ENCODE peak calls at places on chromosomes 6 and 20, in five cellular contexts. One of them, this sample, is unnamed.
A peak's percentile ranks its signal among the peaks of the same experiment; 100 is the strongest.

GRCh38 chr20:25856256-25856884 is 159.7 kb upstream of the ZNF337 start:
- DNase-seq in astrocyte of the cerebellum: no peak
- DNase-seq in activated effector memory CD4-positive, alpha-beta T cell treated with Interleukin-2 at 50 U/mL for 16 hours: no peak
- DNase-seq in Jurkat, Clone E6-1: no peak
- DNase-seq in stimulated activated naive B cell treated with anti-CD40 and anti-IgM and Interleukin-4, amounts not matched to agents 10 μg/mL and 1 μg/mL and 100 μg/mL, for 72 hours: no peak
- DNase-seq in this sample: no peak

GRCh38 chr20:63176448-63177133 is 39.3 kb downstream of the YTHDF1 start:
- DNase-seq in astrocyte of the cerebellum: no peak
- DNase-seq in Jurkat, Clone E6-1: no peak
- DNase-seq in activated effector memory CD4-positive, alpha-beta T cell treated with Interleukin-2 at 50 U/mL for 16 hours: no peak
- DNase-seq in stimulated activated naive B cell treated with anti-CD40 and anti-IgM and Interleukin-4, amounts not matched to agents 10 μg/mL and 1 μg/mL and 100 μg/mL, for 72 hours: no peak
- DNase-seq in this sample: no peak

GRCh38 chr20:45183084-45183483 is 8.4 kb downstream of the PI3 start:
- DNase-seq in stimulated activated naive B cell treated with anti-CD40 and anti-IgM and Interleukin-4, amounts not matched to agents 10 μg/mL and 1 μg/mL and 100 μg/mL, for 72 hours: no peak
- DNase-seq in activated effector memory CD4-positive, alpha-beta T cell treated with Interleukin-2 at 50 U/mL for 16 hours: no peak
- DNase-seq in Jurkat, Clone E6-1: no peak
- DNase-seq in astrocyte of the cerebellum: no peak
- DNase-seq in this sample: no peak

GRCh38 chr6:52217761-52218160 is 26.5 kb downstream of the IL17F start:
- DNase-seq in stimulated activated naive B cell treated with anti-CD40 and anti-IgM and Interleukin-4, amounts not matched to agents 10 μg/mL and 1 μg/mL and 100 μg/mL, for 72 hours: no peak
- DNase-seq in astrocyte of the cerebellum: no peak
- DNase-seq in Jurkat, Clone E6-1: no peak
- DNase-seq in activated effector memory CD4-positive, alpha-beta T cell treated with Interleukin-2 at 50 U/mL for 16 hours: no peak
- DNase-seq in this sample: no peak

GRCh38 chr20:19978511-19979210 is 38.5 kb upstream of the NAA20 start:
- DNase-seq in Jurkat, Clone E6-1: no peak
- DNase-seq in activated effector memory CD4-positive, alpha-beta T cell treated with Interleukin-2 at 50 U/mL for 16 hours: no peak
- DNase-seq in stimulated activated naive B cell treated with anti-CD40 and anti-IgM and Interleukin-4, amounts not matched to agents 10 μg/mL and 1 μg/mL and 100 μg/mL, for 72 hours: no peak
- DNase-seq in astrocyte of the cerebellum: no peak
- DNase-seq in this sample: no peak

GRCh38 chr6:134722996-134723871 is 226.7 kb downstream of the ALDH8A1 start:
- DNase-seq in Jurkat, Clone E6-1: no peak
- DNase-seq in stimulated activated naive B cell treated with anti-CD40 and anti-IgM and Interleukin-4, amounts not matched to agents 10 μg/mL and 1 μg/mL and 100 μg/mL, for 72 hours: no peak
- DNase-seq in activated effector memory CD4-positive, alpha-beta T cell treated with Interleukin-2 at 50 U/mL for 16 hours: no peak
- DNase-seq in astrocyte of the cerebellum: no peak
- DNase-seq in this sample: no peak

GRCh38 chr6:113875470-113875869 is 18.3 kb downstream of the MARCKS start:
- DNase-seq in stimulated activated naive B cell treated with anti-CD40 and anti-IgM and Interleukin-4, amounts not matched to agents 10 μg/mL and 1 μg/mL and 100 μg/mL, for 72 hours: no peak
- DNase-seq in astrocyte of the cerebellum: no peak
- DNase-seq in Jurkat, Clone E6-1: no peak
- DNase-seq in activated effector memory CD4-positive, alpha-beta T cell treated with Interleukin-2 at 50 U/mL for 16 hours: no peak
- DNase-seq in this sample: no peak

GRCh38 chr6:90401933-90402830 is 105.5 kb upstream of the BACH2 start:
- DNase-seq in Jurkat, Clone E6-1: peak; percentile 40
- DNase-seq in activated effector memory CD4-positive, alpha-beta T cell treated with Interleukin-2 at 50 U/mL for 16 hours: peak; percentile 31
- DNase-seq in stimulated activated naive B cell treated with anti-CD40 and anti-IgM and Interleukin-4, amounts not matched to agents 10 μg/mL and 1 μg/mL and 100 μg/mL, for 72 hours: no peak
- DNase-seq in astrocyte of the cerebellum: no peak
- DNase-seq in this sample: no peak

GRCh38 chr6:80457044-80457933 is 350.8 kb downstream of the BCKDHB start:
- DNase-seq in Jurkat, Clone E6-1: no peak
- DNase-seq in activated effector memory CD4-positive, alpha-beta T cell treated with Interleukin-2 at 50 U/mL for 16 hours: no peak
- DNase-seq in astrocyte of the cerebellum: peak; percentile 98
- DNase-seq in stimulated activated naive B cell treated with anti-CD40 and anti-IgM and Interleukin-4, amounts not matched to agents 10 μg/mL and 1 μg/mL and 100 μg/mL, for 72 hours: no peak
- DNase-seq in this sample: peak; percentile 59

GRCh38 chr20:17806739-17807441 is 107.1 kb downstream of the BANF2 start:
- DNase-seq in stimulated activated naive B cell treated with anti-CD40 and anti-IgM and Interleukin-4, amounts not matched to agents 10 μg/mL and 1 μg/mL and 100 μg/mL, for 72 hours: no peak
- DNase-seq in activated effector memory CD4-positive, alpha-beta T cell treated with Interleukin-2 at 50 U/mL for 16 hours: no peak
- DNase-seq in Jurkat, Clone E6-1: no peak
- DNase-seq in astrocyte of the cerebellum: peak; percentile 54
- DNase-seq in this sample: no peak

GRCh38 chr6:138336221-138336620 is 41.5 kb upstream of the SMIM28 start:
- DNase-seq in activated effector memory CD4-positive, alpha-beta T cell treated with Interleukin-2 at 50 U/mL for 16 hours: no peak
- DNase-seq in stimulated activated naive B cell treated with anti-CD40 and anti-IgM and Interleukin-4, amounts not matched to agents 10 μg/mL and 1 μg/mL and 100 μg/mL, for 72 hours: no peak
- DNase-seq in astrocyte of the cerebellum: no peak
- DNase-seq in Jurkat, Clone E6-1: no peak
- DNase-seq in this sample: no peak

GRCh38 chr6:137365648-137366047 is 128.5 kb downstream of the OLIG3 start:
- DNase-seq in activated effector memory CD4-positive, alpha-beta T cell treated with Interleukin-2 at 50 U/mL for 16 hours: no peak
- DNase-seq in astrocyte of the cerebellum: no peak
- DNase-seq in stimulated activated naive B cell treated with anti-CD40 and anti-IgM and Interleukin-4, amounts not matched to agents 10 μg/mL and 1 μg/mL and 100 μg/mL, for 72 hours: no peak
- DNase-seq in Jurkat, Clone E6-1: no peak
- DNase-seq in this sample: no peak

GRCh38 chr20:64099880-64100565 is 7.3 kb downstream of the NPBWR2 start:
- DNase-seq in stimulated activated naive B cell treated with anti-CD40 and anti-IgM and Interleukin-4, amounts not matched to agents 10 μg/mL and 1 μg/mL and 100 μg/mL, for 72 hours: peak; percentile 72
- DNase-seq in activated effector memory CD4-positive, alpha-beta T cell treated with Interleukin-2 at 50 U/mL for 16 hours: no peak
- DNase-seq in Jurkat, Clone E6-1: no peak
- DNase-seq in astrocyte of the cerebellum: no peak
- DNase-seq in this sample: no peak

GRCh38 chr6:49634080-49634810 is 2.4 kb downstream of the RHAG start:
- DNase-seq in stimulated activated naive B cell treated with anti-CD40 and anti-IgM and Interleukin-4, amounts not matched to agents 10 μg/mL and 1 μg/mL and 100 μg/mL, for 72 hours: no peak
- DNase-seq in astrocyte of the cerebellum: no peak
- DNase-seq in activated effector memory CD4-positive, alpha-beta T cell treated with Interleukin-2 at 50 U/mL for 16 hours: no peak
- DNase-seq in Jurkat, Clone E6-1: no peak
- DNase-seq in this sample: no peak

GRCh38 chr6:95091823-95092436 is 485.4 kb upstream of the MANEA start:
- DNase-seq in activated effector memory CD4-positive, alpha-beta T cell treated with Interleukin-2 at 50 U/mL for 16 hours: no peak
- DNase-seq in astrocyte of the cerebellum: peak; percentile 66
- DNase-seq in stimulated activated naive B cell treated with anti-CD40 and anti-IgM and Interleukin-4, amounts not matched to agents 10 μg/mL and 1 μg/mL and 100 μg/mL, for 72 hours: no peak
- DNase-seq in Jurkat, Clone E6-1: peak; percentile 46
- DNase-seq in this sample: no peak

GRCh38 chr6:143514996-143515760 is 3.7 kb upstream of the FUCA2 start:
- DNase-seq in astrocyte of the cerebellum: no peak
- DNase-seq in activated effector memory CD4-positive, alpha-beta T cell treated with Interleukin-2 at 50 U/mL for 16 hours: no peak
- DNase-seq in stimulated activated naive B cell treated with anti-CD40 and anti-IgM and Interleukin-4, amounts not matched to agents 10 μg/mL and 1 μg/mL and 100 μg/mL, for 72 hours: no peak
- DNase-seq in Jurkat, Clone E6-1: no peak
- DNase-seq in this sample: no peak

GRCh38 chr20:47256665-47257236 is 99.7 kb downstream of the ZMYND8 start:
- DNase-seq in astrocyte of the cerebellum: no peak
- DNase-seq in activated effector memory CD4-positive, alpha-beta T cell treated with Interleukin-2 at 50 U/mL for 16 hours: no peak
- DNase-seq in stimulated activated naive B cell treated with anti-CD40 and anti-IgM and Interleukin-4, amounts not matched to agents 10 μg/mL and 1 μg/mL and 100 μg/mL, for 72 hours: no peak
- DNase-seq in Jurkat, Clone E6-1: no peak
- DNase-seq in this sample: no peak

GRCh38 chr20:36728986-36729385 is 16.9 kb downstream of the NDRG3 start:
- DNase-seq in stimulated activated naive B cell treated with anti-CD40 and anti-IgM and Interleukin-4, amounts not matched to agents 10 μg/mL and 1 μg/mL and 100 μg/mL, for 72 hours: no peak
- DNase-seq in astrocyte of the cerebellum: no peak
- DNase-seq in activated effector memory CD4-positive, alpha-beta T cell treated with Interleukin-2 at 50 U/mL for 16 hours: no peak
- DNase-seq in Jurkat, Clone E6-1: peak; percentile 24
- DNase-seq in this sample: no peak

GRCh38 chr20:50379049-50379990 is 130.9 kb upstream of the PTPN1 start:
- DNase-seq in astrocyte of the cerebellum: peak; percentile 16
- DNase-seq in stimulated activated naive B cell treated with anti-CD40 and anti-IgM and Interleukin-4, amounts not matched to agents 10 μg/mL and 1 μg/mL and 100 μg/mL, for 72 hours: no peak
- DNase-seq in Jurkat, Clone E6-1: no peak
- DNase-seq in activated effector memory CD4-positive, alpha-beta T cell treated with Interleukin-2 at 50 U/mL for 16 hours: no peak
- DNase-seq in this sample: peak; percentile 80

GRCh38 chr6:140480852-140481251 is 1106.4 kb upstream of the CITED2 start:
- DNase-seq in activated effector memory CD4-positive, alpha-beta T cell treated with Interleukin-2 at 50 U/mL for 16 hours: no peak
- DNase-seq in Jurkat, Clone E6-1: no peak
- DNase-seq in stimulated activated naive B cell treated with anti-CD40 and anti-IgM and Interleukin-4, amounts not matched to agents 10 μg/mL and 1 μg/mL and 100 μg/mL, for 72 hours: no peak
- DNase-seq in astrocyte of the cerebellum: no peak
- DNase-seq in this sample: no peak

GRCh38 chr6:151025076-151025475 is 159.6 kb downstream of the MTHFD1L start:
- DNase-seq in astrocyte of the cerebellum: no peak
- DNase-seq in activated effector memory CD4-positive, alpha-beta T cell treated with Interleukin-2 at 50 U/mL for 16 hours: no peak
- DNase-seq in Jurkat, Clone E6-1: no peak
- DNase-seq in stimulated activated naive B cell treated with anti-CD40 and anti-IgM and Interleukin-4, amounts not matched to agents 10 μg/mL and 1 μg/mL and 100 μg/mL, for 72 hours: no peak
- DNase-seq in this sample: no peak

GRCh38 chr20:46872315-46873211 is 22.1 kb upstream of the EYA2 start:
- DNase-seq in activated effector memory CD4-positive, alpha-beta T cell treated with Interleukin-2 at 50 U/mL for 16 hours: no peak
- DNase-seq in astrocyte of the cerebellum: no peak
- DNase-seq in stimulated activated naive B cell treated with anti-CD40 and anti-IgM and Interleukin-4, amounts not matched to agents 10 μg/mL and 1 μg/mL and 100 μg/mL, for 72 hours: no peak
- DNase-seq in Jurkat, Clone E6-1: peak; percentile 2
- DNase-seq in this sample: no peak

GRCh38 chr6:16205377-16206144 is 32.8 kb upstream of the GMPR start:
- DNase-seq in astrocyte of the cerebellum: peak; percentile 99
- DNase-seq in Jurkat, Clone E6-1: no peak
- DNase-seq in stimulated activated naive B cell treated with anti-CD40 and anti-IgM and Interleukin-4, amounts not matched to agents 10 μg/mL and 1 μg/mL and 100 μg/mL, for 72 hours: peak; percentile 75
- DNase-seq in activated effector memory CD4-positive, alpha-beta T cell treated with Interleukin-2 at 50 U/mL for 16 hours: no peak
- DNase-seq in this sample: no peak

GRCh38 chr6:137089305-137089704 is 44.5 kb upstream of the IL20RA start:
- DNase-seq in astrocyte of the cerebellum: no peak
- DNase-seq in activated effector memory CD4-positive, alpha-beta T cell treated with Interleukin-2 at 50 U/mL for 16 hours: no peak
- DNase-seq in Jurkat, Clone E6-1: no peak
- DNase-seq in stimulated activated naive B cell treated with anti-CD40 and anti-IgM and Interleukin-4, amounts not matched to agents 10 μg/mL and 1 μg/mL and 100 μg/mL, for 72 hours: no peak
- DNase-seq in this sample: no peak

This sample was measured in thoracic aorta.